ENCODE peak calls at places on chromosomes 7 and 10, in eight cellular contexts. R is renal cortical epithelial cell, O is fibroblast of the aortic adventitia, P is NCI-H2107, Y is keratinocyte, B is nucleus accumbens, A is COR-L47, W is NCI-H2081. U is an unnamed sample.
A peak's percentile ranks its signal among the peaks of the same experiment; 100 is the strongest.

GRCh38 chr7:135238112-135238744 is 4.6 kb downstream of the STRA8 start:
- DNase-seq in R (no peak), O (no peak), P (no peak), Y (no peak), B (no peak), A (no peak), W (no peak), U (no peak)

GRCh38 chr10:75547391-75548298 is 116.2 kb downstream of the LRMDA start:
- DNase-seq in R (peak; percentile 92), O (peak; percentile 90), P (no peak), Y (no peak), B (no peak), A (no peak), W (no peak), U (no peak)

GRCh38 chr10:72319416-72320254 is 35.1 kb downstream of the DNAJB12 start:
- DNase-seq in R (peak; percentile 77), O (peak; percentile 92), P (peak; percentile 59), Y (peak; percentile 100), B (peak; percentile 83), A (peak; percentile 63), W (peak; percentile 85), U (peak; percentile 61)

GRCh38 chr10:30185916-30186315 is 126.5 kb upstream of the JCAD start:
- DNase-seq in R (peak; percentile 93), O (peak; percentile 91), P (no peak), Y (peak; percentile 1), B (no peak), A (no peak), W (no peak), U (peak; percentile 43)

GRCh38 chr10:79361721-79362397 is 14.6 kb downstream of the PPIF start:
- DNase-seq in R (no peak), O (peak; percentile 27), P (no peak), Y (no peak), B (no peak), A (no peak), W (no peak), U (no peak)

GRCh38 chr10:48684792-48685651 is at the start of gene WDFY4:
- DNase-seq in R (no peak), O (no peak), P (no peak), Y (no peak), B (no peak), A (no peak), W (no peak), U (no peak)

GRCh38 chr10:13803566-13804554 is 217.1 kb downstream of the PRPF18 start:
- DNase-seq in R (peak; percentile 36), O (peak; percentile 19), P (no peak), Y (no peak), B (no peak), A (peak; percentile 45), W (no peak), U (no peak)

GRCh38 chr7:16367115-16367514 is 54.2 kb downstream of the CRPPA start:
- DNase-seq in R (no peak), O (no peak), P (no peak), Y (no peak), B (no peak), A (no peak), W (no peak), U (no peak)

GRCh38 chr7:151702961-151703360 is 174.0 kb downstream of the PRKAG2 start:
- DNase-seq in R (no peak), O (no peak), P (no peak), Y (no peak), B (no peak), A (no peak), W (no peak), U (no peak)

GRCh38 chr10:45424668-45425404 is 50.8 kb downstream of the ALOX5 start:
- DNase-seq in R (no peak), O (no peak), P (no peak), Y (no peak), B (no peak), A (no peak), W (no peak), U (no peak)

GRCh38 chr7:50206521-50207250 is 97.8 kb upstream of the IKZF1 start:
- DNase-seq in R (no peak), O (no peak), P (no peak), Y (no peak), B (no peak), A (no peak), W (no peak), U (no peak)

GRCh38 chr7:39595102-39595620 is 28.2 kb upstream of the RALA start:
- DNase-seq in R (peak; percentile 45), O (peak; percentile 51), P (no peak), Y (no peak), B (no peak), A (peak; percentile 42), W (no peak), U (no peak)

GRCh38 chr7:50733552-50733951 is 49.1 kb downstream of the GRB10 start:
- DNase-seq in R (peak; percentile 99), O (no peak), P (no peak), Y (no peak), B (no peak), A (no peak), W (no peak), U (no peak)

GRCh38 chr10:36739884-36740445 is 385.4 kb upstream of the ANKRD30A start:
- DNase-seq in R (no peak), O (no peak), P (no peak), Y (no peak), B (no peak), A (no peak), W (no peak), U (no peak)

GRCh38 chr7:132463922-132464321 is 112.3 kb downstream of the PLXNA4 start:
- DNase-seq in R (no peak), O (no peak), P (no peak), Y (no peak), B (no peak), A (no peak), W (no peak), U (no peak)

GRCh38 chr10:23063387-23064287 is 31.7 kb upstream of the MSRB2 start:
- DNase-seq in R (no peak), O (peak; percentile 39), P (no peak), Y (no peak), B (no peak), A (no peak), W (no peak), U (no peak)